ENCODE peak calls at places on chromosomes 3 and 15, in six cellular contexts. B is body of pancreas, W is cardiac muscle cell, G is brain microvascular endothelial cell, C is psoas muscle, P is IMR-90. Z is an unnamed sample.

GRCh38 chr3:156918746-156919145 is 92.6 kb downstream of the LEKR1 start:
- DNase-seq in C (no peak), P (no peak), G (no peak), B (no peak), W (no peak), Z (peak; percentile 12)

GRCh38 chr3:43525941-43526607 is 95.7 kb downstream of the ANO10 start:
- DNase-seq in P (peak; percentile 42), G (no peak), B (no peak), C (no peak), W (no peak), Z (peak; percentile 91)

GRCh38 chr15:68277131-68277604 is 377 bp upstream of the FEM1B start:
- DNase-seq in W (peak; percentile 56), G (no peak), B (no peak), C (no peak), P (peak; percentile 48), Z (peak; percentile 56)

GRCh38 chr3:37700849-37701248 is 160.8 kb upstream of the CTDSPL start:
- DNase-seq in B (peak; percentile 38), C (no peak), G (no peak), W (peak; percentile 24), P (no peak), Z (no peak)

GRCh38 chr15:60751985-60752952 is 273.3 kb upstream of the ICE2 start:
- DNase-seq in B (peak; percentile 47), C (peak; percentile 57), G (peak; percentile 88), W (no peak), P (peak; percentile 85), Z (peak; percentile 88)

GRCh38 chr3:149377408-149378111 is at the start of gene TM4SF1:
- DNase-seq in B (peak; percentile 73), G (peak; percentile 97), W (no peak), P (peak; percentile 97), C (peak; percentile 70), Z (peak; percentile 94)

GRCh38 chr3:63967675-63968611 is 55.4 kb downstream of the PSMD6 start:
- DNase-seq in W (peak; percentile 43), G (peak; percentile 51), C (peak; percentile 61), P (peak; percentile 70), B (peak; percentile 57), Z (peak; percentile 79)

GRCh38 chr3:120566243-120566980 is 29.7 kb upstream of the NDUFB4 start:
- DNase-seq in B (no peak), W (no peak), C (no peak), P (no peak), G (no peak), Z (no peak)

GRCh38 chr3:46693038-46693896 is at the start of gene ALS2CL:
- DNase-seq in C (peak; percentile 79), P (no peak), B (peak; percentile 74), G (no peak), W (peak; percentile 65), Z (no peak)

GRCh38 chr3:129605593-129606521 is 619 bp downstream of the PLXND1 start:
- DNase-seq in P (peak; percentile 51), G (no peak), B (peak; percentile 56), C (peak; percentile 82), W (peak; percentile 67), Z (peak; percentile 64)
- H3K4me3 ChIP-seq in P (peak overlapping the region; percentile 95), G (peak overlapping the region; percentile 88), B (peak overlapping the region; percentile 29), C (peak overlapping the region; percentile 68), W (peak overlapping the region; percentile 34), Z (peak overlapping the region; percentile 80)

DNA sequence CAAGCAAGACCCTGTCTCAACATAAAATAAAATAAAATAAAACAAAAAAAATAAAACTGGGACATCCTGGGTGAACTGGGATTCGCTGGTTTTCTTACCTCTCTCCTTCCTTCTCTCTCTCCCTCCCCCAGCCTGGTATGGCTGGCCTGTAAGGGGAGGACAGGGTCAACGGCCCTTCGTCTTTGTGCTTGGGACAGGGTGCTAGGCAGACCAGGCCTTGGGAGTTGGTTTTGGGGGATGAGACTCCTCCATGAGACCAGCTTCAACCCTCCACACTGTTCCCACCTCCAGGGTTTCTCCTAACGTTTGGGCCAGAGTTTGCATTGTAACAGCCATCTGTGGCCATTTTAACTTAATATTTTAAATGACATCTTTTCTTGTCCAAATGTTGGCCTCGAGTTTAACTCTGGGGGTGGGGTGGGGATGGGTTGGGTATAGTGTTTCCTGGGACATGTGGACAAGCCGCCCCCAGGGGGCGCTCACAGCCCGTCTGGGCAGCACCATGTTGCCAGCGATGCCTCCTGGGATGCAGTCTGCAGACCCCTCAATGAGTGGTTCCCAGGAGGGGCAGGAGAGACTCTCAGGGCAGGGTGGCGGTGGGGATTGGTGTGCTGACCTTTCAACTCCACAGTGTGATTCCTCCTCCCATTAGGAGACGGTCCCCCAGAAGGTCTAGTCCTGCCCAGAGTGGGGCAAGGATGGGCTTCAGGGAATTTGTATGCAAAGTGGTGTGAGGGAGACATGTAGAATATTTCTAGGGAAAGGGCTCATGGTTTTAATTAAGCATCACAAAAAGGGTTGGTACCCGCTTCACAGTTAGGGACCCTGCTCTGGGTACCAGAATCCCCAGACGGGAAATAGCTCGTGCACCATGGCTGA is 37.7 kb upstream of the LCTL start:
- DNase-seq in P (peak; percentile 62), G (peak; percentile 31), C (peak; percentile 71), W (peak; percentile 89), B (peak; percentile 62), Z (peak; percentile 62)
- TF ChIP-seq CTCF in P (peak; percentile 93), G (peak; percentile 93), C (peak; percentile 53), W (peak; percentile 83), B (peak; percentile 68), Z (peak; percentile 82)

DNA sequence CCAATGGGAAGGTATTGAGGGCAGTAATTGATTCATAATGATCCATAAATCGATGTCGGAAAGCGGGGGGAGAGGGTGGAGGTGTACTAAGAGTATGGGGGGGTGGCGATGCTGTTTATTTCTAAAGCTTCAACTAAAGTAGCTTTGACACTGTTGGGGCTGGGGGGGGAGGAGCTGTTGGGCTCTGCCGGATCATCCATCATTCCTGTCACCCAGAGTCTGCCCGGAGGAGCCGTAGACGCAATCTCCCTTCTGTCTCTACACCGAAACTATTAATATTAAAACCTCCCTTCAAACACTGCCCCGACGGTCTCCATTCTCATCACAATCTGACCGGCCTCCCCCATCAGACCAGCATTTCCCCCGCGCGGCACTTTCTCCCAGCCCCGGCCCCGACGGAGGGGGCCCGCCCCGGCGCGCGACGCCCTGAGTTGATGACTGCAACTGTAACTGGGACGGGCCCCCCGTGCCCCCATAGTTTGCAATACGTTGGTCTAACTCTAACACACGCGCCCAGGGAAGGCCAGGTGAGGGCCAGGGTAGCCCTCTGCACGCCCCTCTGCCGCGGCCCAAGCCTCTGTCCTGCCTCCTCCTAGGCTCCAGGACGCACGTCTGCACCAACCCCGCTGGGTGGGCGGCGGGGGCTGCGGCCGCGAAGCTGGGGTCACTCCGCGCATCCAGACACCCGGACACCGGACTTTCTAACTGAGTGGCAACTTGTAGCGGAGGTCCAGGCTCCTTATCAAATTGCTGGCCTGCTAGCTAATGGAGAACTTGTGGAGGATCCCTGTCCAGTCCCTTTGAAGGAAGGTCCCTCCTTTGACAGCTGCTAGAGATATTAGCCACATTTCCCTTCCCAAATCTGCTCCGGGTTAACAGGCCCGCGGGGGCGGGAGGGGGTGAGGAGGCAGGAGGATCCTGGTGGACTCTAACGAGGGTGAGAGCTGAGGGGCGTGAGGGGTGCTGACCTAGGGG is 212.0 kb downstream of the MEIS2 start:
- DNase-seq in W (peak; percentile 78), B (no peak), C (peak; percentile 28), P (no peak), G (no peak), Z (no peak)
- H3K4me3 ChIP-seq in W (peak overlapping the region; percentile 27), B (no peak overlapping the region), C (no peak overlapping the region), P (no peak overlapping the region), G (no peak overlapping the region), Z (peak overlapping the region; percentile 33)

GRCh38 chr15:76905013-76905839 is at the start of gene SCAPER:
- DNase-seq in B (peak; percentile 93), G (peak; percentile 72), C (peak; percentile 96), P (peak; percentile 82), W (peak; percentile 95), Z (peak; percentile 87)
- TF ChIP-seq CTCF in B (peak; percentile 26), G (no peak), C (peak; percentile 3), P (no peak), W (no peak), Z (no peak)

DNA sequence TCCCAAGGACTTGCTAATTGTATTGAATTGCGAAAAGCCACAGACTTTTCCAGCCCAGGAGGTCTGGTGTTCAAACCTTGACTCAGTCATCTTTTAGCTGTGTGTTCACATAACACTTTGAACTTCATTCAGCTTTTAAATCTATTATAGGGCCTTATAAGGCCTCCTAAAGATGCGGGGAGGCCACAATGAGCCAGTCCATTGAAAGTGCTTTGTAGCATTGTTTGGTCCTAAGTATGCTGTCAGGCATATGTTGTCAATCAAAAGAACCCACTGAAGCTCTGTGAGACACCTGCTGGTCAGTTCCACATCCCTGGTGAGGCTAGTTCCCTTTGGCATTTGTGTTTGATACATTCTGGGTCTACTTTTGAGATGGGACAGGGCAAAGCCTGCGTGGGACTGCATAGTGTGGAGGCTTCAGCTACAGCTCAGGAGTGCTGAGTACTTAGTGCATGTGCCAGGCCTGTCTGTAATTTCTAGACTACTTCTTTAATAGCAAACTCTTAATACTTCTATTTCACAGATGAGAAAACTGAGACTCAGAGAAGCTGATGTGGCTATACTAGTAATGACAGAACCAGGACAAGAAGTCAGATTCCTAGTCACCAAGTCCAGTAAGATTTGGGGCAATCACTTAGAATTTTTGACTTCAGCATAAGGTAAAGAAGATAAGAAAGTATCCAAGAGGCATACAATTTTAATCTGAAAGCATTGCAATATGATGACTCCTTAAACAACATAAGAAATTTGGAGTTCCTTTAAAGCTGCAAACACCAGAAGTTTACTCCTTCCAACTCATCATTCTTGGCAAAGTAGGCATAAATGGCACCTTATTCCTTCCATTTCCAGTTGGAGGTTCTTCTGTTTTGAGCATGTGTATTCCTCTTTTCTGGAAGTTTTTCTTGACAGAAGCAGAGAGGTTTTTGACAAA is 213.0 kb downstream of the PDCD6IP start:
- DNase-seq in G (peak; percentile 34), C (no peak), B (no peak), P (peak; percentile 63), W (no peak), Z (no peak)
- H3K4me3 ChIP-seq in G (no peak overlapping the region), C (no peak overlapping the region), B (no peak overlapping the region), P (no peak overlapping the region), W (no peak overlapping the region), Z (no peak overlapping the region)

GRCh38 chr3:40109641-40110490 is 199.6 kb upstream of the EIF1B start:
- DNase-seq in C (no peak), W (peak; percentile 12), P (no peak), G (no peak), B (no peak), Z (no peak)
- TF ChIP-seq CTCF in C (no peak), W (peak; percentile 32), P (no peak), G (peak; percentile 57), B (peak; percentile 18), Z (no peak)

DNA sequence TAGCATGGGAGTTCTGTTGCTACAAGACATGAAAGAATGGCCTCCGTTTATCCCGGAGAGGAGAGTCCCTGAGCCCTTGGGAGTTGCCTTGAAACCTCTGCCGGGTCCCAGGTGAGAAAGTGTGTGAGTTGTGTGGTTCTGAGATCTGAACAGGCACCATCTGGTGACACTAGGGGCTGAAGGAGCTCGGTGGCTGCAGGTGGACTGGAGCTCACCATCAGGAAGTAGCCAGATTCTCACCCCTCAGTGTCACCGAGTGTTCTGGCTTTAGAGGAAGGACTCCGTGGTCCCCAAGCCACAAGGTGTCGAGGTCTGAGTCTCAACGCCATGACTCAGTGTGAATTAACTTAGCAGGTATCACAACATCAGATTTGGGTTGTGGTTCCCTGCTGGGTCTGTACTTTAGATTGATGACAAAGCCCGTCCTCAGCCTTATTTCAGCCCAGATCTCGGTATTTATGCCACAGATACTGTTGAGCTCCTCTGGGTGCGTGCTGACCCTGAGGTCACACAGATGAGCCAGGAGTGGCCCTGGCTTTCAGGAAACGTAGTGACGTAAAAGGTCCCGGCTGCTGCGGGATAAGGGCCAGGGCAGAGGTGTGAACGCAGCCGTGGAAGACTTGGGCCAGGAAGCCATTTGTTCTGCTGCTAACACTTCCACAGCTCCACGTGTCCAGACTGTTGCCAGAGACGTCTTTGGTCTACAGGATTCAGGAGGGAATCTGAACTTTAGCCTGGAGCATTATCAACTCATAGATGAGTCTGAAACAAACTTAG is 54.4 kb downstream of the PGPEP1L start:
- DNase-seq in P (peak; percentile 13), G (no peak), W (no peak), C (no peak), B (no peak), Z (no peak)
- H3K4me3 ChIP-seq in P (no peak overlapping the region), G (no peak overlapping the region), W (no peak overlapping the region), C (no peak overlapping the region), B (no peak overlapping the region), Z (no peak overlapping the region)